ENCODE peak calls at places on chromosome 18, in six cellular contexts. One of them, this sample, is unnamed. For H3K9me3, the result is how much of the 10 kb centered on the place peaks cover.

GRCh38 chr18:23136326-23137092 is 1.2 kb downstream of the CABLES1 start:
- DNase-seq in HCT116: no peak
- DNase-seq in H1: no peak
- DNase-seq in HepG2: no peak
- DNase-seq in K562: no peak
- DNase-seq in GM12878: no peak
- DNase-seq in this sample: no peak

GRCh38 chr18:44742741-44743311 is 62.1 kb downstream of the SETBP1 start:
- DNase-seq in HCT116: no peak
- DNase-seq in H1: no peak
- DNase-seq in HepG2: no peak
- DNase-seq in K562: no peak
- DNase-seq in GM12878: no peak
- DNase-seq in this sample: no peak

GRCh38 chr18:45664824-45665763 is 49.8 kb downstream of the SLC14A2 start:
- DNase-seq in HCT116: peak
- DNase-seq in H1: peak
- DNase-seq in HepG2: peak
- DNase-seq in K562: peak
- DNase-seq in GM12878: no peak
- DNase-seq in this sample: peak

GRCh38 chr18:21634588-21635199 is 22.6 kb downstream of the SNRPD1 start:
- DNase-seq in HCT116: no peak
- DNase-seq in H1: no peak
- DNase-seq in HepG2: no peak
- DNase-seq in K562: no peak
- DNase-seq in GM12878: no peak
- DNase-seq in this sample: no peak

GRCh38 chr18:8830067-8831060 is 125.0 kb downstream of the MTCL1 start:
- DNase-seq in HCT116: no peak
- DNase-seq in H1: no peak
- DNase-seq in HepG2: no peak
- DNase-seq in K562: no peak
- DNase-seq in GM12878: no peak
- DNase-seq in this sample: no peak

GRCh38 chr18:10413722-10414121 is 40.7 kb upstream of the APCDD1 start:
- DNase-seq in HCT116: no peak
- DNase-seq in H1: no peak
- DNase-seq in HepG2: no peak
- DNase-seq in K562: no peak
- DNase-seq in GM12878: no peak
- DNase-seq in this sample: no peak

GRCh38 chr18:7855671-7856070 is 288.6 kb downstream of the PTPRM start:
- DNase-seq in HCT116: no peak
- DNase-seq in H1: no peak
- DNase-seq in HepG2: no peak
- DNase-seq in K562: no peak
- DNase-seq in GM12878: no peak
- DNase-seq in this sample: no peak

GRCh38 chr18:26470011-26470637 is 78.2 kb downstream of the KCTD1 start:
- DNase-seq in HCT116: no peak
- DNase-seq in H1: no peak
- DNase-seq in HepG2: no peak
- DNase-seq in K562: no peak
- DNase-seq in GM12878: peak
- DNase-seq in this sample: no peak

GRCh38 chr18:48222118-48222517 is 187.1 kb downstream of the ZBTB7C start:
- DNase-seq in HCT116: no peak
- DNase-seq in H1: no peak
- DNase-seq in HepG2: peak
- DNase-seq in K562: no peak
- DNase-seq in GM12878: peak
- DNase-seq in this sample: no peak

GRCh38 chr18:29753379-29753778 is 1289.2 kb downstream of the DSC3 start:
- DNase-seq in HCT116: no peak
- DNase-seq in H1: no peak
- DNase-seq in HepG2: no peak
- DNase-seq in K562: no peak
- DNase-seq in GM12878: no peak
- DNase-seq in this sample: no peak

GRCh38 chr18:11488175-11488574 is 121.2 kb upstream of the SLC35G4 start:
- DNase-seq in HCT116: no peak
- DNase-seq in H1: no peak
- DNase-seq in HepG2: no peak
- DNase-seq in K562: no peak
- DNase-seq in GM12878: no peak
- DNase-seq in this sample: no peak

GRCh38 chr18:47184419-47185050 is 8.4 kb upstream of the IER3IP1 start:
- DNase-seq in HCT116: peak
- DNase-seq in H1: no peak
- DNase-seq in HepG2: peak
- DNase-seq in K562: peak
- DNase-seq in GM12878: no peak
- DNase-seq in this sample: no peak

GRCh38 chr18:41814651-41815050 is 140.4 kb upstream of the PIK3C3 start:
- DNase-seq in HCT116: no peak
- DNase-seq in H1: no peak
- DNase-seq in HepG2: no peak
- DNase-seq in K562: no peak
- DNase-seq in GM12878: no peak
- DNase-seq in this sample: no peak

GRCh38 chr18:8426401-8426800 is 182.8 kb upstream of the RAB12 start:
- DNase-seq in HCT116: peak
- DNase-seq in H1: no peak
- DNase-seq in HepG2: peak
- DNase-seq in K562: peak
- DNase-seq in GM12878: no peak
- DNase-seq in this sample: no peak

GRCh38 chr18:73785276-73785675 is 362.4 kb downstream of the FBXO15 start:
- DNase-seq in HCT116: no peak
- DNase-seq in H1: no peak
- DNase-seq in HepG2: no peak
- DNase-seq in K562: no peak
- DNase-seq in GM12878: no peak
- DNase-seq in this sample: no peak

GRCh38 chr18:31680836-31681568 is 3.4 kb downstream of the B4GALT6 start:
- DNase-seq in HCT116: no peak
- DNase-seq in H1: no peak
- DNase-seq in HepG2: no peak
- DNase-seq in K562: peak
- DNase-seq in GM12878: no peak
- DNase-seq in this sample: no peak

GRCh38 chr18:13338318-13338717 is 119.8 kb downstream of the LDLRAD4 start:
- DNase-seq in HCT116: no peak
- DNase-seq in H1: no peak
- DNase-seq in HepG2: peak
- DNase-seq in K562: no peak
- DNase-seq in GM12878: no peak
- DNase-seq in this sample: no peak

GRCh38 chr18:10213526-10213925 is 240.9 kb upstream of the APCDD1 start:
- DNase-seq in HCT116: no peak
- DNase-seq in H1: no peak
- DNase-seq in HepG2: no peak
- DNase-seq in K562: no peak
- DNase-seq in GM12878: peak
- DNase-seq in this sample: no peak

GRCh38 chr18:3230401-3231334 is 10.9 kb upstream of the MYOM1 start:
- DNase-seq in HCT116: no peak
- DNase-seq in H1: no peak
- DNase-seq in HepG2: no peak
- DNase-seq in K562: peak
- DNase-seq in GM12878: no peak
- DNase-seq in this sample: no peak

GRCh38 chr18:56240405-56240804 is 398.0 kb downstream of the TXNL1 start:
- DNase-seq in HCT116: no peak
- DNase-seq in H1: no peak
- DNase-seq in HepG2: no peak
- DNase-seq in K562: no peak
- DNase-seq in GM12878: no peak
- DNase-seq in this sample: no peak
- TF ChIP-seq YY1 in HCT116: no peak
- TF ChIP-seq YY1 in H1: no peak
- TF ChIP-seq YY1 in HepG2: no peak
- TF ChIP-seq YY1 in K562: no peak
- TF ChIP-seq YY1 in GM12878: no peak
- TF ChIP-seq YY1 in this sample: no peak

DNA sequence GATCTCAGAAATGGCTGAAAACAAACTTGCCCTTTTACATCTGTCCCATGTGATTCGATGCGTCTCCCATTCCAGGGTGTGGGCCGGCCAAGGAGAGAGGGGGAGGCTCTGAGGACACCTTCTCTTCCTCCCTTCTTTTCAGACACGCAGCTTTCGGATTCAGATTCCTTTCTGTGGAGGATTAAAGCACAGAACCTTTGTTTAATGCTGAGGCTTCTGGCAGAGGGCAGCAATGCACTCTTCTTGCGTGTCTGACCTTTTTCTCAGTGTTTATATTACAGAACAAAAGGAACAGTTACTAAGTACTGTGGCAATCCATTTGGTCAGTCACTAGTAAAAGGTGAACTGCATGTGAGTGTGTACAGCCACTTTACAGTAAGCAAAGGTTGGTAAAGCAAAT is 268.9 kb upstream of the CCDC68 start:
- DNase-seq in HCT116: no peak
- DNase-seq in H1: no peak
- DNase-seq in HepG2: no peak
- DNase-seq in K562: no peak
- DNase-seq in GM12878: no peak
- DNase-seq in this sample: peak
- H3K9me3 ChIP-seq in HCT116: under half
- H3K9me3 ChIP-seq in H1: under half
- H3K9me3 ChIP-seq in HepG2: under half
- H3K9me3 ChIP-seq in K562: under half
- H3K9me3 ChIP-seq in GM12878: under half
- H3K9me3 ChIP-seq in this sample: under half

DNA sequence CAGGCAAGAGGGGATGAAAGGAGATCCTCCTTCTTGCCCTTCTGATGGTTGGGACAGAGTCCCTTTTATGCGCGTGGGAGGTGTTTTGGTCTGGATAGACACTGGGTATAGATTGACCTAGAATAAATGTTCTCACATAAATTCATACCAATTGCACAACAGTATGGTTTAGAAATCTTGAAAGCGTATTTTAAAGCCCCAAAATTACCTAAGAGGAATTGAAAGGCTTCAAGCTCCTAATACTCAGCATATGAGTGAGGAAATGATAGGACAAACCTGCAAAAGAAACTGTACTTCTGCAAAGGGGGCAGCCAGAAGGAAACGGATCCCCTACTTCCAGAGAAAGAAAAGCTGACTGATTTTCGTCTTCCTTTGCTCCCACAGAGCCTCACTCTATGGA is 2.7 kb upstream of the BCL2 start:
- DNase-seq in HCT116: no peak
- DNase-seq in H1: no peak
- DNase-seq in HepG2: no peak
- DNase-seq in K562: no peak
- DNase-seq in GM12878: no peak
- DNase-seq in this sample: no peak
- TF ChIP-seq ZNF274 in HCT116: no peak
- TF ChIP-seq ZNF274 in H1: no peak
- TF ChIP-seq ZNF274 in HepG2: no peak
- TF ChIP-seq ZNF274 in K562: no peak
- TF ChIP-seq ZNF274 in GM12878: no peak
- TF ChIP-seq ZNF274 in this sample: no peak

GRCh38 chr18:6487968-6488367 is 73.3 kb upstream of the L3MBTL4 start:
- DNase-seq in HCT116: no peak
- DNase-seq in H1: peak
- DNase-seq in HepG2: no peak
- DNase-seq in K562: no peak
- DNase-seq in GM12878: no peak
- DNase-seq in this sample: peak
- TF ChIP-seq YY1 in HCT116: no peak
- TF ChIP-seq YY1 in H1: no peak
- TF ChIP-seq YY1 in HepG2: no peak
- TF ChIP-seq YY1 in K562: no peak
- TF ChIP-seq YY1 in GM12878: no peak
- TF ChIP-seq YY1 in this sample: no peak

DNA sequence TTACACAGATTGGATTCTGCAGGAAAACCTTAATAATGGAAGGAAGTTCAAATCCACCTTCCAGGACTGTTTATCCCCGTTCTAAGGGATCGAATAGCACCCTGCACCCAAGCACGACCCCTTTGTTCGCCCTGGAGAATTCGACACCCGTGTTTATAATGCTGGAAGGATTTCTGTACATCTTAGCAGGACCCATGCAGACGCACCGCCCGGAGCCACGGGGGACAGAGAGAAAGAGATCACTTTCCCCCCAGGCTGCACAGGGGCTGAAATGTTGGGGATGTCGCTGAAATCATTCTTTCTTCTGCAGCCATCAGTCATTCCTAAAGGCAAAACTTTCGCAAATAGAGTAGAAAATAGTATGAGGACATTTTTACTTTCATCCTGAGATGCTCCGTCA is 238.7 kb upstream of the SALL3 start:
- DNase-seq in HCT116: no peak
- DNase-seq in H1: no peak
- DNase-seq in HepG2: no peak
- DNase-seq in K562: no peak
- DNase-seq in GM12878: no peak
- DNase-seq in this sample: no peak
- H3K9me3 ChIP-seq in HCT116: under half
- H3K9me3 ChIP-seq in H1: under half
- H3K9me3 ChIP-seq in HepG2: under half
- H3K9me3 ChIP-seq in K562: under half
- H3K9me3 ChIP-seq in GM12878: under half
- H3K9me3 ChIP-seq in this sample: under half

GRCh38 chr18:77124452-77124922 is 8.1 kb downstream of the MBP start:
- DNase-seq in HCT116: no peak
- DNase-seq in H1: no peak
- DNase-seq in HepG2: no peak
- DNase-seq in K562: no peak
- DNase-seq in GM12878: peak
- DNase-seq in this sample: no peak

GRCh38 chr18:77131100-77131651 is 1.4 kb downstream of the MBP start:
- DNase-seq in HCT116: no peak
- DNase-seq in H1: no peak
- DNase-seq in HepG2: no peak
- DNase-seq in K562: no peak
- DNase-seq in GM12878: no peak
- DNase-seq in this sample: no peak

GRCh38 chr18:77130229-77131099 is 2.1 kb downstream of the MBP start:
- DNase-seq in HCT116: no peak
- DNase-seq in H1: no peak
- DNase-seq in HepG2: no peak
- DNase-seq in K562: no peak
- DNase-seq in GM12878: no peak
- DNase-seq in this sample: no peak

GRCh38 chr18:77129150-77129551 is 3.4 kb downstream of the MBP start:
- DNase-seq in HCT116: no peak
- DNase-seq in H1: no peak
- DNase-seq in HepG2: no peak
- DNase-seq in K562: no peak
- DNase-seq in GM12878: no peak
- DNase-seq in this sample: no peak

GRCh38 chr18:77127769-77128671 is 4.6 kb downstream of the MBP start:
- DNase-seq in HCT116: no peak
- DNase-seq in H1: no peak
- DNase-seq in HepG2: no peak
- DNase-seq in K562: no peak
- DNase-seq in GM12878: peak
- DNase-seq in this sample: no peak
- TF ChIP-seq ZNF274 in HCT116: no peak
- TF ChIP-seq ZNF274 in H1: no peak
- TF ChIP-seq ZNF274 in HepG2: no peak
- TF ChIP-seq ZNF274 in K562: no peak
- TF ChIP-seq ZNF274 in GM12878: no peak
- TF ChIP-seq ZNF274 in this sample: no peak

This sample was measured in NT2/D1.